ENCODE peak calls at places on chromosome 21, in four cellular contexts. P is fibroblast of lung; K is activated CD8-positive, alpha-beta memory T cell treated with anti-CD3 and anti-CD28 coated beads for 4 hours; Q is lower lobe of right lung. L is an unnamed sample.

GRCh38 chr21:39088831-39089380 is 94.3 kb downstream of the PSMG1 start:
- DNase-seq in P (peak; percentile 76), K (no peak), Q (no peak), L (no peak)

GRCh38 chr21:37558676-37559204 is 192.2 kb downstream of the DYRK1A start:
- DNase-seq in P (no peak), K (no peak), Q (no peak), L (no peak)

GRCh38 chr21:17454315-17455027 is 58.4 kb upstream of the CXADR start:
- DNase-seq in P (peak; percentile 88), K (no peak), Q (no peak), L (peak; percentile 97)

GRCh38 chr21:37561506-37561905 is 194.9 kb downstream of the DYRK1A start:
- DNase-seq in P (no peak), K (no peak), Q (no peak), L (no peak)

GRCh38 chr21:14773777-14774345 is 227.7 kb upstream of the SAMSN1 start:
- DNase-seq in P (no peak), K (peak; percentile 25), Q (peak; percentile 62), L (peak; percentile 6)

GRCh38 chr21:39020751-39021474 is 162.3 kb downstream of the PSMG1 start:
- DNase-seq in P (peak; percentile 85), K (no peak), Q (peak; percentile 62), L (peak; percentile 76)

GRCh38 chr21:14438204-14438603 is 55.3 kb upstream of the HSPA13 start:
- DNase-seq in P (no peak), K (no peak), Q (no peak), L (peak; percentile 8)

GRCh38 chr21:35779690-35780570 is 280.4 kb downstream of the SETD4 start:
- DNase-seq in P (peak; percentile 46), K (no peak), Q (no peak), L (peak; percentile 43)

GRCh38 chr21:34613679-34614442 is 1.1 kb downstream of the RCAN1 start:
- DNase-seq in P (no peak), K (no peak), Q (no peak), L (peak; percentile 36)

GRCh38 chr21:42609806-42610205 is 43.6 kb upstream of the PDE9A start:
- DNase-seq in P (no peak), K (peak; percentile 23), Q (no peak), L (no peak)

GRCh38 chr21:17612023-17612564 is 607 bp downstream of the BTG3 start:
- DNase-seq in P (peak; percentile 40), K (no peak), Q (peak; percentile 78), L (peak; percentile 88)

GRCh38 chr21:22961248-22961647 is 1963.0 kb downstream of the NCAM2 start:
- DNase-seq in P (no peak), K (no peak), Q (no peak), L (no peak)

GRCh38 chr21:36839123-36839522 is 127.3 kb downstream of the HLCS start:
- DNase-seq in P (peak; percentile 66), K (no peak), Q (no peak), L (peak; percentile 55)

GRCh38 chr21:29538115-29538514 is 239.4 kb downstream of the BACH1 start:
- DNase-seq in P (peak; percentile 50), K (no peak), Q (no peak), L (no peak)

GRCh38 chr21:25809013-25809412 is 74.2 kb downstream of the GABPA start:
- DNase-seq in P (peak; percentile 15), K (no peak), Q (no peak), L (no peak)